ENCODE peak calls at places on chromosomes 7 and 10, in five cellular contexts. A is Kasumi-1, I is globus pallidus, U is sigmoid colon, K is C1 segment of cervical spinal cord. C is an unnamed sample.

GRCh38 chr10:74799840-74800239 is 26.6 kb upstream of the KAT6B start:
- DNase-seq in A (peak; percentile 86), I (no peak), K (no peak), U (no peak), C (no peak)

GRCh38 chr7:131293018-131293417 is 34.7 kb upstream of the MKLN1 start:
- DNase-seq in I (no peak), K (no peak), A (no peak), U (no peak), C (no peak)

GRCh38 chr7:65798111-65799075 is 74.5 kb upstream of the VKORC1L1 start:
- DNase-seq in U (no peak), I (no peak), A (no peak), K (no peak), C (no peak)

GRCh38 chr10:80104066-80104926 is 25.8 kb downstream of the TMEM254 start:
- DNase-seq in I (no peak), K (no peak), U (no peak), A (no peak), C (no peak)

GRCh38 chr7:44071726-44072363 is 6.5 kb upstream of the PGAM2 start:
- DNase-seq in A (no peak), I (no peak), U (no peak), K (no peak), C (no peak)

GRCh38 chr7:53996856-53997255 is 545.3 kb upstream of the VSTM2A start:
- DNase-seq in K (no peak), I (no peak), A (no peak), U (no peak), C (no peak)

GRCh38 chr10:71657604-71658348 is 61.8 kb downstream of the C10orf105 start:
- DNase-seq in K (no peak), A (no peak), U (no peak), I (no peak), C (no peak)

GRCh38 chr7:7294914-7295313 is 112.6 kb downstream of the C1GALT1 start:
- DNase-seq in I (no peak), A (no peak), U (no peak), K (no peak), C (no peak)

GRCh38 chr10:69685802-69686585 is 55.9 kb downstream of the FAM241B start:
- DNase-seq in U (peak; percentile 56), I (no peak), K (no peak), A (no peak), C (no peak)

GRCh38 chr7:12475362-12476063 is 71.8 kb upstream of the VWDE start:
- DNase-seq in K (no peak), U (no peak), A (no peak), I (no peak), C (no peak)

GRCh38 chr10:122341141-122341810 is 33.2 kb upstream of the PLEKHA1 start:
- DNase-seq in K (no peak), A (no peak), I (no peak), U (no peak), C (no peak)

GRCh38 chr7:127375626-127376025 is 16.9 kb downstream of the ZNF800 start:
- DNase-seq in I (no peak), K (no peak), A (no peak), U (no peak), C (no peak)

GRCh38 chr7:92576296-92576695 is 13.9 kb downstream of the FAM133B start:
- DNase-seq in U (no peak), A (no peak), K (no peak), I (no peak), C (no peak)

GRCh38 chr10:116615199-116615776 is 5.5 kb upstream of the PNLIPRP2 start:
- DNase-seq in I (no peak), A (no peak), K (no peak), U (no peak), C (no peak)

GRCh38 chr7:128119036-128119435 is 87.8 kb upstream of the LRRC4 start:
- DNase-seq in K (no peak), U (no peak), I (no peak), A (no peak), C (no peak)

GRCh38 chr10:113712024-113712423 is 32.3 kb downstream of the CASP7 start:
- DNase-seq in U (no peak), I (no peak), A (no peak), K (no peak), C (no peak)

GRCh38 chr7:155456772-155457543 is 971 bp upstream of the EN2 start:
- DNase-seq in U (peak; percentile 79), K (peak; percentile 85), I (peak; percentile 82), A (no peak), C (peak; percentile 73)

GRCh38 chr10:115902596-115902995 is 370.4 kb downstream of the GFRA1 start:
- DNase-seq in K (no peak), U (no peak), A (no peak), I (no peak), C (no peak)

GRCh38 chr7:99938296-99938695 is 8.9 kb upstream of the GJC3 start:
- DNase-seq in A (no peak), U (no peak), K (no peak), I (no peak), C (no peak)

C was measured in hypothalamus.